ENCODE peak calls at places on chromosomes 3 and 15, in five cellular contexts. F is CD8-positive, alpha-beta T cell; Q is IMR-90; T is left ventricle myocardium inferior; E is GM23338. U is an unnamed sample.

GRCh38 chr15:59349715-59350420 is 22.8 kb downstream of the MYO1E start:
- DNase-seq in F (no peak), Q (peak), T (no peak), E (peak), U (peak)

GRCh38 chr3:13501527-13501926 is 21.4 kb downstream of the HDAC11 start:
- DNase-seq in F (no peak), Q (no peak), T (peak), E (no peak), U (no peak)

GRCh38 chr3:36824443-36824842 is 60.1 kb upstream of the DCLK3 start:
- DNase-seq in F (no peak), Q (no peak), T (no peak), E (no peak), U (no peak)

GRCh38 chr15:33926260-33926659 is 42.0 kb upstream of the CHRM5 start:
- DNase-seq in F (no peak), Q (no peak), T (no peak), E (no peak), U (no peak)

GRCh38 chr3:106183762-106184391 is 315.1 kb upstream of the CBLB start:
- DNase-seq in F (no peak), Q (peak), T (no peak), E (no peak), U (peak)

GRCh38 chr15:30065025-30065801 is 17.5 kb upstream of the GOLGA8J start:
- DNase-seq in F (no peak), Q (peak), T (no peak), E (no peak), U (peak)

GRCh38 chr3:49411968-49412631 is at the start of the genes RHOA and TCTA:
- DNase-seq in F (peak), Q (peak), T (peak), E (peak), U (peak)

GRCh38 chr3:125072310-125072709 is 16.5 kb upstream of the HEG1 start:
- DNase-seq in F (no peak), Q (peak), T (no peak), E (no peak), U (no peak)

GRCh38 chr15:89003865-89004725 is 84.2 kb upstream of the ABHD2 start:
- DNase-seq in F (no peak), Q (peak), T (peak), E (peak), U (peak)